ENCODE peak calls at places on chromosomes 12 and 14, in four cellular contexts. C is GM06990, L is A549, K is RWPE1. I is an unnamed sample.

GRCh38 chr14:64965356-64966000 is 6.7 kb downstream of the RAB15 start:
- DNase-seq in C (no peak), L (no peak), K (no peak), I (no peak)

GRCh38 chr12:31605531-31605930 is 14.6 kb upstream of the DENND5B start:
- DNase-seq in C (no peak), L (no peak), K (no peak), I (no peak)

GRCh38 chr14:23402296-23403138 is 5.6 kb downstream of the MYH6 start:
- DNase-seq in C (no peak), L (no peak), K (no peak), I (no peak)

GRCh38 chr12:108773798-108774788 is 42.8 kb upstream of the CORO1C start:
- DNase-seq in C (no peak), L (peak), K (peak), I (no peak)

GRCh38 chr12:104859144-104859543 is 98.9 kb downstream of the SLC41A2 start:
- DNase-seq in C (no peak), L (no peak), K (no peak), I (no peak)

GRCh38 chr12:47397664-47398281 is 308.1 kb downstream of the RPAP3 start:
- DNase-seq in C (no peak), L (peak), K (peak), I (peak)

GRCh38 chr12:6494351-6494743 is 445 bp downstream of the NCAPD2 start:
- DNase-seq in C (no peak), L (no peak), K (no peak), I (no peak)

GRCh38 chr12:113127791-113128199 is 7.8 kb downstream of the RASAL1 start:
- DNase-seq in C (no peak), L (no peak), K (no peak), I (no peak)

GRCh38 chr12:15774819-15775218 is 14.4 kb downstream of the EPS8 start:
- DNase-seq in C (no peak), L (no peak), K (no peak), I (no peak)

GRCh38 chr12:111141205-111141604 is 220.8 kb upstream of the MYL2 start:
- DNase-seq in C (no peak), L (no peak), K (no peak), I (no peak)

GRCh38 chr14:89165189-89165809 is 251.7 kb downstream of the FOXN3 start:
- DNase-seq in C (peak), L (no peak), K (no peak), I (peak)

GRCh38 chr14:61925043-61925442 is 162.8 kb downstream of the SNAPC1 start:
- DNase-seq in C (no peak), L (no peak), K (no peak), I (peak)

GRCh38 chr12:70842942-70843341 is 77.6 kb downstream of the PTPRR start:
- DNase-seq in C (no peak), L (no peak), K (no peak), I (no peak)

GRCh38 chr12:3304436-3305135 is 186.4 kb upstream of the PRMT8 start:
- DNase-seq in C (no peak), L (no peak), K (peak), I (no peak)

GRCh38 chr12:50218386-50218785 is 51.2 kb upstream of the CERS5 start:
- DNase-seq in C (no peak), L (no peak), K (peak), I (no peak)

GRCh38 chr12:76143343-76144252 is 59.1 kb upstream of the NAP1L1 start:
- DNase-seq in C (peak), L (no peak), K (no peak), I (peak)

GRCh38 chr14:23306412-23307145 is at the start of gene BCL2L2:
- DNase-seq in C (peak), L (peak), K (peak), I (peak)

GRCh38 chr14:23079716-23080115 is 15.2 kb downstream of the ACIN1 start:
- DNase-seq in C (no peak), L (no peak), K (no peak), I (no peak)

GRCh38 chr14:71534506-71534905 is 397.7 kb upstream of the RGS6 start:
- DNase-seq in C (no peak), L (no peak), K (no peak), I (no peak)

GRCh38 chr12:53966070-53966384 is 6.9 kb upstream of the HOXC11 start:
- DNase-seq in C (no peak), L (no peak), K (no peak), I (no peak)

GRCh38 chr14:61542848-61543790 is 152.2 kb upstream of the HIF1A start:
- DNase-seq in C (no peak), L (no peak), K (no peak), I (no peak)

GRCh38 chr14:80425686-80426085 is 214.4 kb upstream of the DIO2 start:
- DNase-seq in C (no peak), L (peak), K (peak), I (no peak)

GRCh38 chr12:114291389-114292075 is 114.4 kb downstream of the TBX5 start:
- DNase-seq in C (no peak), L (no peak), K (no peak), I (no peak)

GRCh38 chr14:47917344-47917954 is 242.0 kb upstream of the MDGA2 start:
- DNase-seq in C (no peak), L (no peak), K (peak), I (no peak)

GRCh38 chr12:105508096-105508495 is 177.6 kb downstream of the C12orf75 start:
- DNase-seq in C (no peak), L (no peak), K (no peak), I (no peak)

GRCh38 chr12:64746663-64747062 is 12.5 kb downstream of the GNS start:
- DNase-seq in C (no peak), L (no peak), K (no peak), I (no peak)

GRCh38 chr14:105252552-105253328 is 4.4 kb downstream of the BTBD6 start:
- DNase-seq in C (no peak), L (no peak), K (no peak), I (no peak)

GRCh38 chr14:103372552-103373304 is 12.5 kb upstream of the MARK3 start:
- DNase-seq in C (no peak), L (peak), K (peak), I (no peak)

GRCh38 chr14:22478670-22479069 is 110.4 kb downstream of the DAD1 start:
- DNase-seq in C (no peak), L (no peak), K (no peak), I (no peak)

GRCh38 chr12:28780960-28781359 is 368.1 kb upstream of the FAR2 start:
- DNase-seq in C (no peak), L (no peak), K (no peak), I (no peak)

GRCh38 chr14:88904864-88905263 is 80.4 kb downstream of the TTC8 start:
- DNase-seq in C (no peak), L (no peak), K (no peak), I (no peak)

GRCh38 chr12:89091293-89091841 is 260.9 kb downstream of the DUSP6 start:
- DNase-seq in C (no peak), L (no peak), K (no peak), I (no peak)

GRCh38 chr12:111978545-111978944 is 34.4 kb downstream of the TMEM116 start:
- DNase-seq in C (no peak), L (no peak), K (no peak), I (no peak)

GRCh38 chr12:88237954-88238353 is 95.8 kb downstream of the TMTC3 start:
- DNase-seq in C (no peak), L (no peak), K (no peak), I (no peak)

GRCh38 chr12:15732341-15733061 is 56.7 kb downstream of the EPS8 start:
- DNase-seq in C (no peak), L (no peak), K (no peak), I (peak)

GRCh38 chr14:94586635-94587034 is 5.4 kb downstream of the SERPINA5 start:
- DNase-seq in C (no peak), L (no peak), K (no peak), I (no peak)

GRCh38 chr12:83140135-83140534 is 453.4 kb downstream of the TMTC2 start:
- DNase-seq in C (no peak), L (no peak), K (no peak), I (no peak)

GRCh38 chr14:92603309-92604257 is 90.0 kb downstream of the RIN3 start:
- DNase-seq in C (no peak), L (no peak), K (peak), I (no peak)

GRCh38 chr14:20386276-20386855 is 26.9 kb downstream of the TEP1 start:
- DNase-seq in C (no peak), L (no peak), K (no peak), I (no peak)
- TF ChIP-seq CTCF in C (no peak), L (no peak), K (no peak), I (no peak)

DNA sequence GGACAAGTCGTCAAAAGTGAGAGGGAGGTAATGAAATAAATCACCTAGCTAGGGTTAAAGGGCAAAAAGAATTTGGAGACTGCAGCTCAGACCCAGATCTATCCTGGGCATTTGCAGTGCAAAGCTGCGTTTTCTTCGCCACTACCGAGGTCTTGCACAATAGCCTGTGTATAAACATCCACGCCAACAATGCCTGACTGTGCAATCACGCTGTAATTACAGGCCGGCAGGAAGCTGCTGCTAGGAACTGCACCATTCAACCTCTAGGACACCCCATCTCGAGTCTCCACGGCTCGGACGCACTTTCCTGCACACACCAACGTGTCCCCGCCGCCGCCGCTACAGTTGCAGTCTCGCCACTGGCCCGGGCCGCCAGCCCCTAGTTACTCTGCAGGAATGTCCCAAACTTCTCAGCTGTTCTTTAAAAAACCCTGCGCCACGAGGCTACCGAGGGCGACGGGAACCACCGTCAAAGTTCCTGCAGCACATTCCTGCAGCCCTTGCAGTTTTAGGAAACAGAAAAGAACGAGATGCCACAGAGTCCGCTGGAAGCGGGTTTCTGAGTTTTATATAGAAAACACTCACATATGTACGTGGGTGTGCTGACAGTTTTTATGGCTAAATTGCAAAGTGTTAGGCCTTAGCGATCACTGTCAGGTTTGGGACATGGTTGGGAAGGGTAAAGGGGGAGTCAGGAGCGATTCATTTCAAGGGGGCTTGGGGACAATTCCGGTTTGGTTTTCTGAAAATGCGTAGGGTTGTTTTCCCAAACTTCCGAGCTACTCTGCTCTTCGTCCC is 65.6 kb upstream of the PTGR2 start:
- DNase-seq in C (peak), L (peak), K (peak), I (peak)
- TF ChIP-seq CTCF in C (no peak), L (no peak), K (peak), I (no peak)

GRCh38 chr12:60308366-60309000 is 712.7 kb downstream of the SLC16A7 start:
- DNase-seq in C (no peak), L (no peak), K (peak), I (no peak)
- TF ChIP-seq CTCF in C (no peak), L (no peak), K (no peak), I (no peak)

GRCh38 chr14:68687746-68688145 is 105.1 kb downstream of the ZFP36L1 start:
- DNase-seq in C (no peak), L (peak), K (peak), I (no peak)

GRCh38 chr14:68686724-68687123 is 106.1 kb downstream of the ZFP36L1 start:
- DNase-seq in C (no peak), L (no peak), K (no peak), I (no peak)

GRCh38 chr14:68689426-68689825 is 103.4 kb downstream of the ZFP36L1 start:
- DNase-seq in C (no peak), L (no peak), K (no peak), I (no peak)

GRCh38 chr14:68690106-68690960 is 102.5 kb downstream of the ZFP36L1 start:
- DNase-seq in C (no peak), L (no peak), K (no peak), I (no peak)

GRCh38 chr14:68688872-68689371 is 103.9 kb downstream of the ZFP36L1 start:
- DNase-seq in C (no peak), L (no peak), K (no peak), I (no peak)
- TF ChIP-seq CTCF in C (no peak), L (no peak), K (no peak), I (no peak)